ENCODE peak calls at places on chromosomes 16 and 17, in ten cellular contexts. One of them, this sample, is unnamed.

GRCh38 chr16:709651-710499 is 4.3 kb upstream of the FBXL16 start:
- DNase-seq in stimulated activated CD8-positive, alpha-beta memory T cell treated with anti-CD3 and anti-CD28 coated beads, Interleukin-4, amount 100 ng/mL, for 24 hours: no peak
- DNase-seq in type B pancreatic cell: no peak
- DNase-seq in cardiac muscle cell: peak
- DNase-seq in DMS 273 treated with DMSO at 0.1 percent for 48 hours: peak
- DNase-seq in H1: no peak
- DNase-seq in psoas muscle: no peak
- DNase-seq in HS-5: no peak
- DNase-seq in cardiac fibroblast: peak
- DNase-seq in T-helper 9 cell: no peak
- DNase-seq in this sample: peak

GRCh38 chr16:23080747-23081146 is 68.5 kb downstream of the USP31 start:
- DNase-seq in stimulated activated CD8-positive, alpha-beta memory T cell treated with anti-CD3 and anti-CD28 coated beads, Interleukin-4, amount 100 ng/mL, for 24 hours: no peak
- DNase-seq in type B pancreatic cell: no peak
- DNase-seq in cardiac muscle cell: no peak
- DNase-seq in DMS 273 treated with DMSO at 0.1 percent for 48 hours: no peak
- DNase-seq in H1: no peak
- DNase-seq in psoas muscle: no peak
- DNase-seq in HS-5: no peak
- DNase-seq in cardiac fibroblast: no peak
- DNase-seq in T-helper 9 cell: no peak
- DNase-seq in this sample: peak

GRCh38 chr16:15650698-15651161 is 685 bp downstream of the NDE1 start:
- DNase-seq in stimulated activated CD8-positive, alpha-beta memory T cell treated with anti-CD3 and anti-CD28 coated beads, Interleukin-4, amount 100 ng/mL, for 24 hours: peak
- DNase-seq in type B pancreatic cell: no peak
- DNase-seq in cardiac muscle cell: peak
- DNase-seq in DMS 273 treated with DMSO at 0.1 percent for 48 hours: no peak
- DNase-seq in H1: no peak
- DNase-seq in psoas muscle: peak
- DNase-seq in HS-5: no peak
- DNase-seq in cardiac fibroblast: peak
- DNase-seq in T-helper 9 cell: peak
- DNase-seq in this sample: peak

GRCh38 chr17:74730491-74731346 is 6.3 kb upstream of the RAB37 start:
- DNase-seq in stimulated activated CD8-positive, alpha-beta memory T cell treated with anti-CD3 and anti-CD28 coated beads, Interleukin-4, amount 100 ng/mL, for 24 hours: peak
- DNase-seq in type B pancreatic cell: no peak
- DNase-seq in cardiac muscle cell: no peak
- DNase-seq in DMS 273 treated with DMSO at 0.1 percent for 48 hours: no peak
- DNase-seq in H1: no peak
- DNase-seq in psoas muscle: no peak
- DNase-seq in HS-5: no peak
- DNase-seq in cardiac fibroblast: no peak
- DNase-seq in T-helper 9 cell: peak
- DNase-seq in this sample: no peak

GRCh38 chr16:69511641-69512040 is 54.1 kb upstream of the NFAT5 start:
- DNase-seq in stimulated activated CD8-positive, alpha-beta memory T cell treated with anti-CD3 and anti-CD28 coated beads, Interleukin-4, amount 100 ng/mL, for 24 hours: no peak
- DNase-seq in type B pancreatic cell: no peak
- DNase-seq in cardiac muscle cell: no peak
- DNase-seq in DMS 273 treated with DMSO at 0.1 percent for 48 hours: no peak
- DNase-seq in H1: no peak
- DNase-seq in psoas muscle: no peak
- DNase-seq in HS-5: no peak
- DNase-seq in cardiac fibroblast: no peak
- DNase-seq in T-helper 9 cell: no peak
- DNase-seq in this sample: no peak

GRCh38 chr17:36553459-36553858 is 8.7 kb downstream of the GGNBP2 start:
- DNase-seq in stimulated activated CD8-positive, alpha-beta memory T cell treated with anti-CD3 and anti-CD28 coated beads, Interleukin-4, amount 100 ng/mL, for 24 hours: no peak
- DNase-seq in type B pancreatic cell: no peak
- DNase-seq in cardiac muscle cell: no peak
- DNase-seq in DMS 273 treated with DMSO at 0.1 percent for 48 hours: no peak
- DNase-seq in H1: no peak
- DNase-seq in psoas muscle: no peak
- DNase-seq in HS-5: no peak
- DNase-seq in cardiac fibroblast: no peak
- DNase-seq in T-helper 9 cell: no peak
- DNase-seq in this sample: no peak

GRCh38 chr17:56172517-56172982 is 19.3 kb downstream of the ANKFN1 start:
- DNase-seq in stimulated activated CD8-positive, alpha-beta memory T cell treated with anti-CD3 and anti-CD28 coated beads, Interleukin-4, amount 100 ng/mL, for 24 hours: no peak
- DNase-seq in type B pancreatic cell: no peak
- DNase-seq in cardiac muscle cell: no peak
- DNase-seq in DMS 273 treated with DMSO at 0.1 percent for 48 hours: peak
- DNase-seq in H1: no peak
- DNase-seq in psoas muscle: peak
- DNase-seq in HS-5: no peak
- DNase-seq in cardiac fibroblast: no peak
- DNase-seq in T-helper 9 cell: no peak
- DNase-seq in this sample: no peak

GRCh38 chr17:81164464-81165245 is 652 bp upstream of the PVALEF start:
- DNase-seq in stimulated activated CD8-positive, alpha-beta memory T cell treated with anti-CD3 and anti-CD28 coated beads, Interleukin-4, amount 100 ng/mL, for 24 hours: no peak
- DNase-seq in type B pancreatic cell: no peak
- DNase-seq in cardiac muscle cell: no peak
- DNase-seq in DMS 273 treated with DMSO at 0.1 percent for 48 hours: peak
- DNase-seq in H1: no peak
- DNase-seq in psoas muscle: no peak
- DNase-seq in HS-5: no peak
- DNase-seq in cardiac fibroblast: no peak
- DNase-seq in T-helper 9 cell: no peak
- DNase-seq in this sample: no peak

GRCh38 chr17:6548578-6549330 is 7.6 kb downstream of the PITPNM3 start:
- DNase-seq in stimulated activated CD8-positive, alpha-beta memory T cell treated with anti-CD3 and anti-CD28 coated beads, Interleukin-4, amount 100 ng/mL, for 24 hours: no peak
- DNase-seq in type B pancreatic cell: no peak
- DNase-seq in cardiac muscle cell: no peak
- DNase-seq in DMS 273 treated with DMSO at 0.1 percent for 48 hours: no peak
- DNase-seq in H1: no peak
- DNase-seq in psoas muscle: peak
- DNase-seq in HS-5: no peak
- DNase-seq in cardiac fibroblast: no peak
- DNase-seq in T-helper 9 cell: no peak
- DNase-seq in this sample: no peak

GRCh38 chr17:5122586-5123342 is 6.9 kb downstream of the USP6 start:
- DNase-seq in stimulated activated CD8-positive, alpha-beta memory T cell treated with anti-CD3 and anti-CD28 coated beads, Interleukin-4, amount 100 ng/mL, for 24 hours: no peak
- DNase-seq in type B pancreatic cell: peak
- DNase-seq in cardiac muscle cell: peak
- DNase-seq in DMS 273 treated with DMSO at 0.1 percent for 48 hours: no peak
- DNase-seq in H1: peak
- DNase-seq in psoas muscle: peak
- DNase-seq in HS-5: no peak
- DNase-seq in cardiac fibroblast: peak
- DNase-seq in T-helper 9 cell: no peak
- DNase-seq in this sample: no peak

GRCh38 chr16:23187341-23187740 is 4.8 kb downstream of the SCNN1G start:
- DNase-seq in stimulated activated CD8-positive, alpha-beta memory T cell treated with anti-CD3 and anti-CD28 coated beads, Interleukin-4, amount 100 ng/mL, for 24 hours: no peak
- DNase-seq in type B pancreatic cell: no peak
- DNase-seq in cardiac muscle cell: no peak
- DNase-seq in DMS 273 treated with DMSO at 0.1 percent for 48 hours: no peak
- DNase-seq in H1: no peak
- DNase-seq in psoas muscle: no peak
- DNase-seq in HS-5: no peak
- DNase-seq in cardiac fibroblast: no peak
- DNase-seq in T-helper 9 cell: no peak
- DNase-seq in this sample: no peak

GRCh38 chr16:19524866-19525723 is 1.4 kb downstream of the CCP110 start:
- DNase-seq in stimulated activated CD8-positive, alpha-beta memory T cell treated with anti-CD3 and anti-CD28 coated beads, Interleukin-4, amount 100 ng/mL, for 24 hours: no peak
- DNase-seq in type B pancreatic cell: no peak
- DNase-seq in cardiac muscle cell: no peak
- DNase-seq in DMS 273 treated with DMSO at 0.1 percent for 48 hours: no peak
- DNase-seq in H1: no peak
- DNase-seq in psoas muscle: no peak
- DNase-seq in HS-5: no peak
- DNase-seq in cardiac fibroblast: no peak
- DNase-seq in T-helper 9 cell: no peak
- DNase-seq in this sample: no peak

GRCh38 chr17:79006794-79007503 is 2.6 kb downstream of the CANT1 start:
- DNase-seq in stimulated activated CD8-positive, alpha-beta memory T cell treated with anti-CD3 and anti-CD28 coated beads, Interleukin-4, amount 100 ng/mL, for 24 hours: no peak
- DNase-seq in type B pancreatic cell: no peak
- DNase-seq in cardiac muscle cell: no peak
- DNase-seq in DMS 273 treated with DMSO at 0.1 percent for 48 hours: no peak
- DNase-seq in H1: no peak
- DNase-seq in psoas muscle: no peak
- DNase-seq in HS-5: no peak
- DNase-seq in cardiac fibroblast: no peak
- DNase-seq in T-helper 9 cell: no peak
- DNase-seq in this sample: no peak

GRCh38 chr17:51083976-51084375 is 36.7 kb downstream of the SPAG9 start:
- DNase-seq in stimulated activated CD8-positive, alpha-beta memory T cell treated with anti-CD3 and anti-CD28 coated beads, Interleukin-4, amount 100 ng/mL, for 24 hours: no peak
- DNase-seq in type B pancreatic cell: no peak
- DNase-seq in cardiac muscle cell: no peak
- DNase-seq in DMS 273 treated with DMSO at 0.1 percent for 48 hours: no peak
- DNase-seq in H1: no peak
- DNase-seq in psoas muscle: no peak
- DNase-seq in HS-5: no peak
- DNase-seq in cardiac fibroblast: no peak
- DNase-seq in T-helper 9 cell: no peak
- DNase-seq in this sample: no peak

GRCh38 chr16:64254443-64255367 is 867.2 kb downstream of the CDH11 start:
- DNase-seq in stimulated activated CD8-positive, alpha-beta memory T cell treated with anti-CD3 and anti-CD28 coated beads, Interleukin-4, amount 100 ng/mL, for 24 hours: no peak
- DNase-seq in type B pancreatic cell: no peak
- DNase-seq in cardiac muscle cell: no peak
- DNase-seq in DMS 273 treated with DMSO at 0.1 percent for 48 hours: no peak
- DNase-seq in H1: no peak
- DNase-seq in psoas muscle: no peak
- DNase-seq in HS-5: no peak
- DNase-seq in cardiac fibroblast: no peak
- DNase-seq in T-helper 9 cell: no peak
- DNase-seq in this sample: no peak

GRCh38 chr16:81650982-81651562 is 128.0 kb upstream of the PLCG2 start:
- DNase-seq in stimulated activated CD8-positive, alpha-beta memory T cell treated with anti-CD3 and anti-CD28 coated beads, Interleukin-4, amount 100 ng/mL, for 24 hours: no peak
- DNase-seq in type B pancreatic cell: no peak
- DNase-seq in cardiac muscle cell: peak
- DNase-seq in DMS 273 treated with DMSO at 0.1 percent for 48 hours: peak
- DNase-seq in H1: peak
- DNase-seq in psoas muscle: peak
- DNase-seq in HS-5: no peak
- DNase-seq in cardiac fibroblast: peak
- DNase-seq in T-helper 9 cell: no peak
- DNase-seq in this sample: peak

GRCh38 chr16:275041-275621 is 613 bp downstream of the RGS11 start:
- DNase-seq in stimulated activated CD8-positive, alpha-beta memory T cell treated with anti-CD3 and anti-CD28 coated beads, Interleukin-4, amount 100 ng/mL, for 24 hours: no peak
- DNase-seq in type B pancreatic cell: no peak
- DNase-seq in cardiac muscle cell: no peak
- DNase-seq in DMS 273 treated with DMSO at 0.1 percent for 48 hours: no peak
- DNase-seq in H1: no peak
- DNase-seq in psoas muscle: no peak
- DNase-seq in HS-5: no peak
- DNase-seq in cardiac fibroblast: no peak
- DNase-seq in T-helper 9 cell: no peak
- DNase-seq in this sample: no peak

GRCh38 chr17:61970030-61970429 is 42.2 kb upstream of the INTS2 start:
- DNase-seq in stimulated activated CD8-positive, alpha-beta memory T cell treated with anti-CD3 and anti-CD28 coated beads, Interleukin-4, amount 100 ng/mL, for 24 hours: no peak
- DNase-seq in type B pancreatic cell: no peak
- DNase-seq in cardiac muscle cell: peak
- DNase-seq in DMS 273 treated with DMSO at 0.1 percent for 48 hours: no peak
- DNase-seq in H1: no peak
- DNase-seq in psoas muscle: no peak
- DNase-seq in HS-5: no peak
- DNase-seq in cardiac fibroblast: no peak
- DNase-seq in T-helper 9 cell: no peak
- DNase-seq in this sample: no peak

GRCh38 chr16:84482001-84482891 is 22.2 kb downstream of the MEAK7 start:
- DNase-seq in stimulated activated CD8-positive, alpha-beta memory T cell treated with anti-CD3 and anti-CD28 coated beads, Interleukin-4, amount 100 ng/mL, for 24 hours: no peak
- DNase-seq in type B pancreatic cell: peak
- DNase-seq in cardiac muscle cell: peak
- DNase-seq in DMS 273 treated with DMSO at 0.1 percent for 48 hours: no peak
- DNase-seq in H1: peak
- DNase-seq in psoas muscle: no peak
- DNase-seq in HS-5: no peak
- DNase-seq in cardiac fibroblast: no peak
- DNase-seq in T-helper 9 cell: no peak
- DNase-seq in this sample: no peak

GRCh38 chr17:28125530-28126382 is 83.3 kb downstream of the NLK start:
- DNase-seq in stimulated activated CD8-positive, alpha-beta memory T cell treated with anti-CD3 and anti-CD28 coated beads, Interleukin-4, amount 100 ng/mL, for 24 hours: no peak
- DNase-seq in type B pancreatic cell: no peak
- DNase-seq in cardiac muscle cell: no peak
- DNase-seq in DMS 273 treated with DMSO at 0.1 percent for 48 hours: no peak
- DNase-seq in H1: no peak
- DNase-seq in psoas muscle: no peak
- DNase-seq in HS-5: no peak
- DNase-seq in cardiac fibroblast: no peak
- DNase-seq in T-helper 9 cell: no peak
- DNase-seq in this sample: no peak

GRCh38 chr16:66357523-66357928 is 9.0 kb upstream of the CDH5 start:
- DNase-seq in stimulated activated CD8-positive, alpha-beta memory T cell treated with anti-CD3 and anti-CD28 coated beads, Interleukin-4, amount 100 ng/mL, for 24 hours: no peak
- DNase-seq in type B pancreatic cell: no peak
- DNase-seq in cardiac muscle cell: peak
- DNase-seq in DMS 273 treated with DMSO at 0.1 percent for 48 hours: peak
- DNase-seq in H1: no peak
- DNase-seq in psoas muscle: no peak
- DNase-seq in HS-5: peak
- DNase-seq in cardiac fibroblast: peak
- DNase-seq in T-helper 9 cell: no peak
- DNase-seq in this sample: peak

GRCh38 chr16:4538386-4539235 is at the start of gene CDIP1:
- DNase-seq in stimulated activated CD8-positive, alpha-beta memory T cell treated with anti-CD3 and anti-CD28 coated beads, Interleukin-4, amount 100 ng/mL, for 24 hours: peak
- DNase-seq in type B pancreatic cell: peak
- DNase-seq in cardiac muscle cell: peak
- DNase-seq in DMS 273 treated with DMSO at 0.1 percent for 48 hours: peak
- DNase-seq in H1: peak
- DNase-seq in psoas muscle: peak
- DNase-seq in HS-5: peak
- DNase-seq in cardiac fibroblast: peak
- DNase-seq in T-helper 9 cell: peak
- DNase-seq in this sample: peak

GRCh38 chr17:78924481-78925151 is 571 bp downstream of the TIMP2 start:
- DNase-seq in stimulated activated CD8-positive, alpha-beta memory T cell treated with anti-CD3 and anti-CD28 coated beads, Interleukin-4, amount 100 ng/mL, for 24 hours: no peak
- DNase-seq in type B pancreatic cell: no peak
- DNase-seq in cardiac muscle cell: peak
- DNase-seq in DMS 273 treated with DMSO at 0.1 percent for 48 hours: no peak
- DNase-seq in H1: peak
- DNase-seq in psoas muscle: peak
- DNase-seq in HS-5: no peak
- DNase-seq in cardiac fibroblast: peak
- DNase-seq in T-helper 9 cell: no peak
- DNase-seq in this sample: no peak

GRCh38 chr17:69561462-69561861 is 147.0 kb downstream of the MAP2K6 start:
- DNase-seq in stimulated activated CD8-positive, alpha-beta memory T cell treated with anti-CD3 and anti-CD28 coated beads, Interleukin-4, amount 100 ng/mL, for 24 hours: no peak
- DNase-seq in type B pancreatic cell: no peak
- DNase-seq in cardiac muscle cell: no peak
- DNase-seq in DMS 273 treated with DMSO at 0.1 percent for 48 hours: no peak
- DNase-seq in H1: no peak
- DNase-seq in psoas muscle: no peak
- DNase-seq in HS-5: no peak
- DNase-seq in cardiac fibroblast: no peak
- DNase-seq in T-helper 9 cell: no peak
- DNase-seq in this sample: no peak

GRCh38 chr16:24854607-24855171 is 8.9 kb downstream of the SLC5A11 start:
- DNase-seq in stimulated activated CD8-positive, alpha-beta memory T cell treated with anti-CD3 and anti-CD28 coated beads, Interleukin-4, amount 100 ng/mL, for 24 hours: no peak
- DNase-seq in type B pancreatic cell: no peak
- DNase-seq in cardiac muscle cell: no peak
- DNase-seq in DMS 273 treated with DMSO at 0.1 percent for 48 hours: no peak
- DNase-seq in H1: no peak
- DNase-seq in psoas muscle: no peak
- DNase-seq in HS-5: no peak
- DNase-seq in cardiac fibroblast: no peak
- DNase-seq in T-helper 9 cell: no peak
- DNase-seq in this sample: no peak

GRCh38 chr17:43671075-43671692 is 9.5 kb upstream of the MEOX1 start:
- DNase-seq in stimulated activated CD8-positive, alpha-beta memory T cell treated with anti-CD3 and anti-CD28 coated beads, Interleukin-4, amount 100 ng/mL, for 24 hours: no peak
- DNase-seq in type B pancreatic cell: no peak
- DNase-seq in cardiac muscle cell: no peak
- DNase-seq in DMS 273 treated with DMSO at 0.1 percent for 48 hours: no peak
- DNase-seq in H1: no peak
- DNase-seq in psoas muscle: no peak
- DNase-seq in HS-5: no peak
- DNase-seq in cardiac fibroblast: peak
- DNase-seq in T-helper 9 cell: no peak
- DNase-seq in this sample: peak

This sample was measured in fibroblast of lung.